ENCODE peak calls at places on chromosomes 7 and 10, in seven cellular contexts. R is suprapubic skin, V is IMR-90, I is uterus, S is body of pancreas, C is spleen, L is tibial nerve. T is an unnamed sample.

GRCh38 chr7:16914771-16915170 is 33.0 kb upstream of the AGR3 start:
- DNase-seq in R (no peak), V (no peak), I (no peak), S (no peak), C (no peak), L (no peak), T (no peak)

GRCh38 chr7:2668401-2668800 is 19.6 kb upstream of the AMZ1 start:
- DNase-seq in R (no peak), V (peak; percentile 91), I (no peak), S (no peak), C (no peak), L (no peak), T (no peak)

GRCh38 chr10:60809157-60809556 is 30.9 kb downstream of the CDK1 start:
- DNase-seq in R (no peak), V (peak; percentile 75), I (no peak), S (no peak), C (no peak), L (peak; percentile 47), T (no peak)

GRCh38 chr10:66519616-66520015 is 406.2 kb upstream of the LRRTM3 start:
- DNase-seq in R (no peak), V (no peak), I (no peak), S (no peak), C (no peak), L (no peak), T (no peak)

GRCh38 chr7:99155207-99155606 is 11.3 kb upstream of the SMURF1 start:
- DNase-seq in R (no peak), V (no peak), I (no peak), S (no peak), C (no peak), L (no peak), T (no peak)

GRCh38 chr7:74544706-74545469 is 91.2 kb downstream of the GTF2IRD1 start:
- DNase-seq in R (no peak), V (peak; percentile 64), I (no peak), S (peak; percentile 79), C (no peak), L (no peak), T (no peak)

GRCh38 chr10:13422800-13423199 is 74.7 kb upstream of the SEPHS1 start:
- DNase-seq in R (no peak), V (no peak), I (no peak), S (no peak), C (no peak), L (no peak), T (no peak)

GRCh38 chr10:27742926-27743735 is 2.5 kb downstream of the MKX start:
- DNase-seq in R (peak; percentile 69), V (no peak), I (peak; percentile 42), S (peak; percentile 28), C (peak; percentile 79), L (no peak), T (peak; percentile 65)

GRCh38 chr10:96124230-96125141 is 5.6 kb upstream of the ZNF518A start:
- DNase-seq in R (no peak), V (peak; percentile 36), I (no peak), S (peak; percentile 74), C (peak; percentile 77), L (no peak), T (peak; percentile 70)

GRCh38 chr10:91969297-91969696 is 45.7 kb downstream of the BTAF1 start:
- DNase-seq in R (no peak), V (no peak), I (no peak), S (no peak), C (no peak), L (no peak), T (no peak)

GRCh38 chr7:21507627-21508343 is 35.1 kb upstream of the DNAH11 start:
- DNase-seq in R (no peak), V (peak; percentile 42), I (no peak), S (peak; percentile 63), C (no peak), L (peak; percentile 48), T (peak; percentile 58)

GRCh38 chr10:11685787-11686218 is 56.4 kb upstream of the ECHDC3 start:
- DNase-seq in R (peak; percentile 83), V (peak; percentile 24), I (peak; percentile 42), S (peak; percentile 72), C (peak; percentile 91), L (peak; percentile 57), T (peak; percentile 58)

GRCh38 chr10:132396495-132397035 is 435 bp upstream of the PWWP2B start:
- DNase-seq in R (no peak), V (peak; percentile 31), I (peak; percentile 68), S (peak; percentile 82), C (peak; percentile 96), L (no peak), T (no peak)
- TF ChIP-seq POLR2A in R (no peak), V (peak; percentile 34), I (no peak), S (no peak), C (no peak), L (no peak), T (no peak)

GRCh38 chr10:97981816-97982215 is 48.6 kb downstream of the CRTAC1 start:
- DNase-seq in R (no peak), V (no peak), I (no peak), S (no peak), C (no peak), L (no peak), T (no peak)
- H3K27me3 ChIP-seq in R (peaks cover 67% of the 10 kb centered on the region), V (peaks cover 4% of the 10 kb centered on the region), I (no peaks in the 10 kb centered on the region), S (no peaks in the 10 kb centered on the region), C (no peaks in the 10 kb centered on the region), L (peaks cover 15% of the 10 kb centered on the region), T (no peaks in the 10 kb centered on the region)

GRCh38 chr7:103336781-103337180 is 7.8 kb downstream of the DNAJC2 start:
- DNase-seq in R (no peak), V (no peak), I (no peak), S (no peak), C (no peak), L (no peak), T (no peak)
- H3K36me3 ChIP-seq in R (peaks cover 72% of the 10 kb centered on the region), V (peaks cover 37% of the 10 kb centered on the region), I (no peaks in the 10 kb centered on the region), S (peaks cover 5% of the 10 kb centered on the region), C (peaks cover 51% of the 10 kb centered on the region), L (no peaks in the 10 kb centered on the region), T (peaks cover 47% of the 10 kb centered on the region)

GRCh38 chr10:89342219-89342966 is 14.6 kb downstream of the IFIT3 start:
- DNase-seq in R (peak; percentile 73), V (peak; percentile 84), I (peak; percentile 47), S (no peak), C (no peak), L (peak; percentile 83), T (no peak)

GRCh38 chr10:89337493-89337892 is 9.7 kb downstream of the IFIT3 start:
- DNase-seq in R (no peak), V (peak; percentile 73), I (no peak), S (no peak), C (no peak), L (no peak), T (no peak)

GRCh38 chr10:89338717-89339116 is 10.9 kb downstream of the IFIT3 start:
- DNase-seq in R (no peak), V (no peak), I (no peak), S (no peak), C (no peak), L (no peak), T (no peak)

GRCh38 chr10:89339860-89340259 is 12.1 kb downstream of the IFIT3 start:
- DNase-seq in R (no peak), V (no peak), I (no peak), S (no peak), C (no peak), L (no peak), T (no peak)

GRCh38 chr10:89341136-89341535 is 13.3 kb downstream of the IFIT3 start:
- DNase-seq in R (no peak), V (no peak), I (no peak), S (no peak), C (no peak), L (no peak), T (no peak)
- TF ChIP-seq POLR2A in R (no peak), V (no peak), I (no peak), S (no peak), C (no peak), L (no peak), T (no peak)

DNA sequence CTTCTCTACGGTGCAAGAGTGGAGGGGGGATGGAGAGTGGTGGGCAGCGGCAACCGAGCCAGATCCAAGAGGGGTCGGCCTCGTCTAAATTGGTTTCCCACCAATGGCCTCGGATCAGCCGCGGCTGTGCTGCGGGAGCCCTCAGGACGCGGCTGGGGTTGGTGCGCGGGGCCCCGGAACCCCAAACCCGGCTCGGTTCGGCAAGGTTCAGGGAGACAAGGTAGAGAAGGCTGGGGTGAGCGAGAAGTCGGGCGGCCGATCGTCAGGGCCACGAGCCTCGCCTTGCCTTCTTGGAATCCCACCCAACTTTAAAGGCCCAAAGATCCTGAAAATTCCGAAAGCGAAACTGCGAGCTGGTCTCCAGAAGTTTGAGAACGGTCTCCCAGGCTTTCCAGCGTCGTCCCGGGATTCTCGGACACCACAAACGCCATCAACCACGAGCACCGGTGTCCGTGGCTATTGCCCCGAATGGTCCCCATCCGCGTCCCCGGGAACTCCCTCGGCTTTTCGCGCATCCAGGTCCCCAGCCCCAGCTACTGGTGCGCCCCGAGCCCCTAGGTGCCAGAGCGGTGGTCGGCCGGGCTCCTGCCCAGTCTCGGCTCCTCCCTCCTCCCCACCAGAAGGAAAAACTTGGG is 3.3 kb downstream of the SFMBT2 start:
- DNase-seq in R (no peak), V (no peak), I (peak; percentile 17), S (no peak), C (peak; percentile 78), L (no peak), T (no peak)
- H3K27me3 ChIP-seq in R (peaks cover 52% of the 10 kb centered on the region), V (peaks cover 25% of the 10 kb centered on the region), I (peaks cover 3% of the 10 kb centered on the region), S (no peaks in the 10 kb centered on the region), C (peaks cover 13% of the 10 kb centered on the region), L (peaks cover 14% of the 10 kb centered on the region), T (peaks cover 25% of the 10 kb centered on the region)

GRCh38 chr10:43037440-43037839 is 39.4 kb upstream of the RET start:
- DNase-seq in R (peak; percentile 60), V (no peak), I (no peak), S (no peak), C (peak; percentile 69), L (no peak), T (no peak)
- H3K36me3 ChIP-seq in R (no peaks in the 10 kb centered on the region), V (no peaks in the 10 kb centered on the region), I (no peaks in the 10 kb centered on the region), S (no peaks in the 10 kb centered on the region), C (no peaks in the 10 kb centered on the region), L (no peaks in the 10 kb centered on the region), T (no peaks in the 10 kb centered on the region)

GRCh38 chr7:111528331-111528730 is 34.0 kb downstream of the IMMP2L start:
- DNase-seq in R (no peak), V (no peak), I (no peak), S (no peak), C (no peak), L (no peak), T (no peak)
- TF ChIP-seq POLR2A in R (no peak), V (no peak), I (no peak), S (no peak), C (no peak), L (no peak), T (no peak)

GRCh38 chr10:121690970-121691369 is 92.7 kb upstream of the FGFR2 start:
- DNase-seq in R (no peak), V (no peak), I (no peak), S (no peak), C (no peak), L (no peak), T (no peak)
- H3K27me3 ChIP-seq in R (peaks cover 4% of the 10 kb centered on the region), V (no peaks in the 10 kb centered on the region), I (no peaks in the 10 kb centered on the region), S (no peaks in the 10 kb centered on the region), C (no peaks in the 10 kb centered on the region), L (peaks cover 10% of the 10 kb centered on the region), T (peaks cover 5% of the 10 kb centered on the region)

GRCh38 chr10:70759769-70760168 is 25.4 kb downstream of the TBATA start:
- DNase-seq in R (peak; percentile 48), V (no peak), I (no peak), S (no peak), C (peak; percentile 73), L (no peak), T (no peak)
- H3K36me3 ChIP-seq in R (no peaks in the 10 kb centered on the region), V (no peaks in the 10 kb centered on the region), I (no peaks in the 10 kb centered on the region), S (no peaks in the 10 kb centered on the region), C (no peaks in the 10 kb centered on the region), L (no peaks in the 10 kb centered on the region), T (no peaks in the 10 kb centered on the region)